ENCODE peak calls at places on chromosomes 13 and 19, in eight cellular contexts. G is CD8-positive, alpha-beta T cell; F is T-helper 2 cell; J is mucosa of descending colon; T is stimulated activated CD4-positive, alpha-beta T cell treated with anti-CD3 and anti-CD28 coated beads, Interleukin-1b, Interleukin-23, amount 100 ng/mL, for 4 hours; A is NT2/D1; R is cardiac muscle cell; E is tibial artery. H is an unnamed sample.

GRCh38 chr19:6126335-6126974 is 9.0 kb upstream of the ACSBG2 start:
- DNase-seq in G (no peak), F (no peak), J (no peak), T (no peak), A (no peak), R (peak; percentile 41), E (no peak), H (peak; percentile 36)

GRCh38 chr13:45402641-45403040 is 15.5 kb downstream of the SLC25A30 start:
- DNase-seq in G (no peak), F (no peak), J (no peak), T (no peak), A (no peak), R (no peak), E (no peak), H (no peak)

GRCh38 chr13:34926513-34926912 is 15.6 kb upstream of the NBEA start:
- DNase-seq in G (no peak), F (no peak), J (no peak), T (no peak), A (no peak), R (peak; percentile 77), E (no peak), H (no peak)

GRCh38 chr13:64505511-64505910 is 2724.6 kb downstream of the PCDH9 start:
- DNase-seq in G (no peak), F (no peak), J (no peak), T (no peak), A (no peak), R (no peak), E (no peak), H (no peak)

GRCh38 chr19:18428837-18429674 is 8.9 kb downstream of the ISYNA1 start:
- DNase-seq in G (peak; percentile 81), F (peak; percentile 58), J (peak; percentile 84), T (peak; percentile 57), A (peak; percentile 88), R (peak; percentile 89), E (peak; percentile 87), H (peak; percentile 82)

GRCh38 chr19:8367327-8368001 is 3.5 kb downstream of the ANGPTL4 start:
- DNase-seq in G (no peak), F (no peak), J (peak; percentile 82), T (no peak), A (no peak), R (peak; percentile 60), E (peak; percentile 81), H (peak; percentile 44)

GRCh38 chr19:14432817-14433453 is at the start of gene PKN1:
- DNase-seq in G (peak; percentile 39), F (no peak), J (peak; percentile 72), T (peak; percentile 64), A (peak; percentile 30), R (peak; percentile 82), E (no peak), H (peak; percentile 49)

GRCh38 chr13:30906411-30906990 is 430 bp downstream of the MEDAG start:
- DNase-seq in G (no peak), F (no peak), J (no peak), T (no peak), A (no peak), R (peak; percentile 31), E (peak; percentile 77), H (no peak)

GRCh38 chr13:35839746-35840273 is 291.4 kb downstream of the DCLK1 start:
- DNase-seq in G (no peak), F (no peak), J (no peak), T (no peak), A (no peak), R (no peak), E (no peak), H (peak; percentile 93)

GRCh38 chr19:15107056-15108010 is at the start of gene SYDE1:
- DNase-seq in G (no peak), F (no peak), J (no peak), T (peak; percentile 14), A (peak; percentile 63), R (peak; percentile 73), E (peak; percentile 80), H (no peak)

GRCh38 chr13:31880849-31881494 is 141.6 kb downstream of the RXFP2 start:
- DNase-seq in G (no peak), F (no peak), J (no peak), T (no peak), A (no peak), R (no peak), E (no peak), H (no peak)

GRCh38 chr13:74550039-74550438 is 415.8 kb upstream of the KLF12 start:
- DNase-seq in G (no peak), F (no peak), J (no peak), T (no peak), A (peak; percentile 3), R (no peak), E (no peak), H (no peak)

GRCh38 chr19:10289836-10290438 is at the start of gene ICAM5:
- DNase-seq in G (no peak), F (no peak), J (no peak), T (peak; percentile 47), A (no peak), R (peak; percentile 61), E (no peak), H (no peak)

GRCh38 chr13:26941345-26942174 is 181.0 kb upstream of the GPR12 start:
- DNase-seq in G (no peak), F (no peak), J (no peak), T (no peak), A (no peak), R (no peak), E (no peak), H (no peak)

GRCh38 chr19:45872095-45872919 is 8.2 kb downstream of the FOXA3 start:
- DNase-seq in G (no peak), F (no peak), J (no peak), T (no peak), A (no peak), R (no peak), E (no peak), H (no peak)

GRCh38 chr19:35023428-35023827 is 6.8 kb upstream of the SCN1B start:
- DNase-seq in G (no peak), F (no peak), J (no peak), T (no peak), A (no peak), R (no peak), E (no peak), H (no peak)

GRCh38 chr19:49339364-49340068 is 4.3 kb downstream of the CD37 start:
- DNase-seq in G (no peak), F (no peak), J (peak; percentile 88), T (no peak), A (peak; percentile 76), R (peak; percentile 95), E (peak; percentile 97), H (peak; percentile 60)

GRCh38 chr19:55640043-55640576 is 692 bp upstream of the ZNF580 start:
- DNase-seq in G (peak; percentile 59), F (peak; percentile 59), J (peak; percentile 73), T (peak; percentile 58), A (no peak), R (no peak), E (peak; percentile 81), H (peak; percentile 54)

GRCh38 chr13:55307909-55308308 is 1832.8 kb upstream of the PRR20A start:
- DNase-seq in G (no peak), F (no peak), J (no peak), T (no peak), A (no peak), R (no peak), E (no peak), H (no peak)

GRCh38 chr19:32674153-32674958 is 624 bp downstream of the ANKRD27 start:
- DNase-seq in G (peak; percentile 10), F (no peak), J (no peak), T (no peak), A (no peak), R (no peak), E (no peak), H (no peak)

GRCh38 chr19:48994035-48994386 is 324 bp downstream of the RUVBL2 start:
- DNase-seq in G (no peak), F (no peak), J (no peak), T (no peak), A (no peak), R (no peak), E (no peak), H (no peak)

GRCh38 chr13:91017031-91017668 is 330.3 kb upstream of the MIR17HG start:
- DNase-seq in G (no peak), F (no peak), J (no peak), T (peak; percentile 1), A (peak; percentile 8), R (peak; percentile 50), E (no peak), H (peak; percentile 40)

GRCh38 chr19:19464339-19465098 is 50.8 kb downstream of the TSSK6 start:
- DNase-seq in G (no peak), F (no peak), J (no peak), T (no peak), A (no peak), R (peak; percentile 76), E (no peak), H (no peak)

GRCh38 chr19:43651758-43652545 is 12.3 kb upstream of the CADM4 start:
- DNase-seq in G (peak; percentile 9), F (peak; percentile 8), J (peak; percentile 76), T (no peak), A (no peak), R (peak; percentile 74), E (no peak), H (peak; percentile 88)

GRCh38 chr13:105990256-105990958 is 545.1 kb downstream of the EFNB2 start:
- DNase-seq in G (no peak), F (no peak), J (no peak), T (no peak), A (no peak), R (no peak), E (no peak), H (no peak)

GRCh38 chr13:50375792-50376191 is 360.5 kb downstream of the KCNRG start:
- DNase-seq in G (no peak), F (no peak), J (no peak), T (no peak), A (no peak), R (no peak), E (no peak), H (no peak)

GRCh38 chr13:36531746-36532486 is 99.6 kb downstream of the CCNA1 start:
- DNase-seq in G (no peak), F (no peak), J (no peak), T (no peak), A (no peak), R (no peak), E (no peak), H (no peak)

GRCh38 chr13:32045963-32046785 is 14.6 kb downstream of the FRY start:
- DNase-seq in G (no peak), F (no peak), J (no peak), T (no peak), A (no peak), R (no peak), E (no peak), H (peak; percentile 43)

GRCh38 chr19:53532362-53532761 is 5.6 kb upstream of the ZNF331 start:
- DNase-seq in G (no peak), F (no peak), J (no peak), T (no peak), A (no peak), R (no peak), E (no peak), H (no peak)

GRCh38 chr19:32811151-32811550 is 58.4 kb downstream of the SLC7A9 start:
- DNase-seq in G (no peak), F (no peak), J (no peak), T (no peak), A (no peak), R (no peak), E (no peak), H (no peak)

GRCh38 chr13:59960683-59961082 is 203.0 kb downstream of the DIAPH3 start:
- DNase-seq in G (no peak), F (no peak), J (no peak), T (no peak), A (no peak), R (no peak), E (no peak), H (no peak)

GRCh38 chr13:33153421-33154381 is 131.9 kb downstream of the STARD13 start:
- DNase-seq in G (no peak), F (no peak), J (peak; percentile 48), T (no peak), A (no peak), R (no peak), E (peak; percentile 71), H (no peak)

GRCh38 chr13:100673376-100673830 is 1.2 kb downstream of the TMTC4 start:
- DNase-seq in G (no peak), F (no peak), J (no peak), T (no peak), A (no peak), R (peak; percentile 38), E (no peak), H (peak; percentile 63)

GRCh38 chr19:48372904-48373303 is 8.7 kb downstream of the SYNGR4 start:
- DNase-seq in G (no peak), F (no peak), J (no peak), T (no peak), A (no peak), R (no peak), E (no peak), H (peak; percentile 59)

H was measured in G401.